ENCODE peak calls at places on chromosomes 1 and 21, in five cellular contexts. S is transverse colon, G is spleen, D is GM12891, N is sigmoid colon. R is an unnamed sample.

GRCh38 chr1:94068831-94069648 is 51.9 kb downstream of the ABCA4 start:
- DNase-seq in N (peak; percentile 78), D (no peak), G (no peak), S (peak; percentile 55), R (peak; percentile 79)

GRCh38 chr1:40232444-40232843 is 15.3 kb upstream of the TMCO2 start:
- DNase-seq in N (no peak), S (peak; percentile 13), D (peak; percentile 20), G (no peak), R (no peak)

GRCh38 chr21:18424250-18424649 is 20.7 kb upstream of the TMPRSS15 start:
- DNase-seq in N (no peak), D (no peak), S (no peak), G (no peak), R (no peak)

GRCh38 chr1:186188004-186188539 is 187.0 kb downstream of the TPR start:
- DNase-seq in N (no peak), G (no peak), D (no peak), S (no peak), R (no peak)

GRCh38 chr1:28190337-28190979 is 14.0 kb upstream of the PTAFR start:
- DNase-seq in S (no peak), G (no peak), D (no peak), N (no peak), R (no peak)

GRCh38 chr1:232393010-232393833 is 236.7 kb downstream of the SIPA1L2 start:
- DNase-seq in N (no peak), D (no peak), G (no peak), S (no peak), R (no peak)

GRCh38 chr1:76038306-76039004 is 36.1 kb upstream of the ST6GALNAC3 start:
- DNase-seq in S (no peak), N (no peak), G (no peak), D (no peak), R (no peak)

GRCh38 chr1:41611932-41612450 is 127.5 kb upstream of the EDN2 start:
- DNase-seq in G (no peak), D (no peak), S (no peak), N (peak; percentile 54), R (no peak)

GRCh38 chr21:20445971-20446370 is 552.2 kb upstream of the NCAM2 start:
- DNase-seq in D (no peak), N (no peak), S (no peak), G (no peak), R (no peak)

GRCh38 chr1:30868833-30869435 is 39.6 kb downstream of the SDC3 start:
- DNase-seq in S (no peak), G (no peak), N (no peak), D (peak; percentile 46), R (no peak)

GRCh38 chr1:183467687-183468086 is 4.6 kb upstream of the SMG7 start:
- DNase-seq in N (no peak), D (no peak), S (no peak), G (no peak), R (no peak)

GRCh38 chr1:177270863-177271262 is 100.1 kb downstream of the BRINP2 start:
- DNase-seq in N (no peak), G (no peak), S (no peak), D (no peak), R (no peak)

GRCh38 chr1:178818416-178818815 is 52.5 kb downstream of the ANGPTL1 start:
- DNase-seq in G (no peak), D (no peak), N (no peak), S (no peak), R (no peak)

GRCh38 chr1:200184196-200184595 is 156.7 kb downstream of the NR5A2 start:
- DNase-seq in N (peak; percentile 84), D (no peak), G (peak; percentile 87), S (peak; percentile 69), R (peak; percentile 86)

GRCh38 chr1:156284762-156285161 is 637 bp downstream of the TMEM79 start:
- DNase-seq in G (peak; percentile 44), D (no peak), S (no peak), N (no peak), R (no peak)

GRCh38 chr1:40034869-40035268 is 5.7 kb upstream of the CAP1 start:
- DNase-seq in G (no peak), N (no peak), S (no peak), D (no peak), R (no peak)

GRCh38 chr1:1157426-1157913 is 16.2 kb upstream of the TTLL10 start:
- DNase-seq in N (peak; percentile 96), S (peak; percentile 93), G (peak; percentile 92), D (peak; percentile 95), R (peak; percentile 92)

GRCh38 chr1:186541003-186541402 is 80.1 kb upstream of the PDC start:
- DNase-seq in N (no peak), S (no peak), G (no peak), D (no peak), R (no peak)

GRCh38 chr1:108704501-108704900 is 8.2 kb upstream of the FNDC7 start:
- DNase-seq in S (no peak), N (no peak), D (no peak), G (no peak), R (no peak)

GRCh38 chr1:108695515-108695914 is 3.4 kb downstream of the PRPF38B start:
- DNase-seq in S (no peak), G (no peak), D (no peak), N (no peak), R (no peak)

GRCh38 chr1:108701176-108701849 is 9.2 kb downstream of the PRPF38B start:
- DNase-seq in G (no peak), N (no peak), S (no peak), D (no peak), R (no peak)

GRCh38 chr1:108703939-108704338 is 8.8 kb upstream of the FNDC7 start:
- DNase-seq in S (no peak), G (no peak), N (no peak), D (no peak), R (no peak)

GRCh38 chr1:108699375-108700332 is 7.5 kb downstream of the PRPF38B start:
- DNase-seq in G (no peak), D (no peak), N (no peak), S (no peak), R (no peak)
- TF ChIP-seq POLR2AphosphoS5 in G (peak; percentile 47), D (peak; percentile 16), N (no peak), S (no peak), R (no peak)

GRCh38 chr1:19514391-19514831 is 29.1 kb upstream of the CAPZB start:
- DNase-seq in S (peak; percentile 22), N (peak; percentile 78), G (no peak), D (no peak), R (no peak)
- TF ChIP-seq POLR2AphosphoS5 in S (peak; percentile 64), N (peak; percentile 39), G (no peak), D (no peak), R (peak; percentile 59)

DNA sequence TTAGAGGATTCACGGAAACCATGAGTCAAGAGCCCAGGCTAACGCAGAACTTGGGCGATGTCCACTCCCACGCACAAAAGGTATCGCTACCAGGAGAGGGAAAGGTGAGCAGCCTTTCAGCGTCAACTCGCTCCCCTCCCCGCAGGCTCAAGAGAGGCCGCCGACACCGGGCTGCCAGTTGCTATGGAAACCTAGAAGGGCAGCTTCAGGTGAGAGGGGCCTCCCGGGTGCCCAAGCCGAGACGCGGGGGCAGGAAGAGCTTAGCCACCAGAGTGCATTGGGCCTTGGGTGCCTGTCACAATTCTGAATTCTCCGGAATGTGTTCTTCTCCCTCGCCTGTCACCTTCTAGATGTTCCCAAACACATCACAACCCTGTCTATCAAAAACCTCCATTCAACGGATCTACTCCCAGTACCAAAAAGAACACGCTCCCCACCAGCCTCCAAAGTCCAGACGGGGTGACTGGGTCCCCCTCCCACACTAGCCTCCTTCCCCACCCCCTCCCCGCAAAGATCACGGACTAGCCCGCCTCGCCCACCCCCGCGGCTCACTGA is 694 bp downstream of the MEAF6 start:
- DNase-seq in D (peak; percentile 42), G (peak; percentile 81), S (peak; percentile 33), N (no peak), R (peak; percentile 27)
- TF ChIP-seq POLR2AphosphoS5 in D (no peak), G (no peak), S (no peak), N (no peak), R (no peak)

DNA sequence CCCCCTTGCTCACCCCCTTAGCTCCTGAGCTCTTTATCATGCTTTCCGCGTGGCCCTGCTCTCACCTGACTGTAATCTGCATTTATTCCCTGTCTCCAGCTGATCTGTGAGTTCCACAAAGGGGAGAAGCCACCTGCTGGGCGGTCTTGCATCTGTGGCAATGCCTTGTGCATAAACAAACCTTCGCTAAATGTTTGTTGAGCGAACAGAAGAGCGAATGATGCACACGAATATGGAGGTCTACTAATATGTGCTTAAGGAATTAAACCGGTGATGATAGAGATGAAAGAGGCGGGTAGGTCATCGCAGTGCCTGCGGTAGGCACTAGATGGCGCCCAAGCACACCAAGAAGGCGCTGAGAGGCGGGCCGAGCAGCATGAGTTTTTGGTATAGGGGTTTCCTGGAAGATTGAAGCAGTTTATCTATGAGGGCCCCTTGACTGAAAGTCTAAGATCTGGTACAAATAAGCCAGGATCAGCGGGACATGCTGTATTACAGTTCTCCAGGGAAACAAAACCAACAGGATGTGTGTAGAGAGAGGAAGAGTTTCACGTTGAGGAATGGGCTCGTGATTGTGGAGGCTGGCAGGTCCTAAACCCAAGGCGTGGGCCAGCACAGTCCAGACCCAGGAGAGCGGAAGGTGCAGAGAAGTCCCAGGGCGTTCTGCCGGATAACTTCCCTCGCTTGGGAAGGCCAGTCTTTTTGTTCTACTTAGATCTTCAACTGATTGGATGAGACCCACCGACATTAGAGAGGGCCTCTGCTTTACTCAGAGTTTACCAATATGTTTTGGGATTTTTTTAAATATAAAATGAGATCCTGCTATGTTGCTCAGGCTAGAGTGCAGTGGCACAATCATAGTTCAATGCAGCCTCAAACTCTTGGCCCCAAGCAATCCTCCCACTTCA is 34.7 kb downstream of the TOMM20 start:
- DNase-seq in G (peak; percentile 93), D (peak; percentile 65), S (peak; percentile 87), N (peak; percentile 85), R (peak; percentile 86)
- TF ChIP-seq POLR2AphosphoS5 in G (no peak), D (no peak), S (no peak), N (no peak), R (no peak)

DNA sequence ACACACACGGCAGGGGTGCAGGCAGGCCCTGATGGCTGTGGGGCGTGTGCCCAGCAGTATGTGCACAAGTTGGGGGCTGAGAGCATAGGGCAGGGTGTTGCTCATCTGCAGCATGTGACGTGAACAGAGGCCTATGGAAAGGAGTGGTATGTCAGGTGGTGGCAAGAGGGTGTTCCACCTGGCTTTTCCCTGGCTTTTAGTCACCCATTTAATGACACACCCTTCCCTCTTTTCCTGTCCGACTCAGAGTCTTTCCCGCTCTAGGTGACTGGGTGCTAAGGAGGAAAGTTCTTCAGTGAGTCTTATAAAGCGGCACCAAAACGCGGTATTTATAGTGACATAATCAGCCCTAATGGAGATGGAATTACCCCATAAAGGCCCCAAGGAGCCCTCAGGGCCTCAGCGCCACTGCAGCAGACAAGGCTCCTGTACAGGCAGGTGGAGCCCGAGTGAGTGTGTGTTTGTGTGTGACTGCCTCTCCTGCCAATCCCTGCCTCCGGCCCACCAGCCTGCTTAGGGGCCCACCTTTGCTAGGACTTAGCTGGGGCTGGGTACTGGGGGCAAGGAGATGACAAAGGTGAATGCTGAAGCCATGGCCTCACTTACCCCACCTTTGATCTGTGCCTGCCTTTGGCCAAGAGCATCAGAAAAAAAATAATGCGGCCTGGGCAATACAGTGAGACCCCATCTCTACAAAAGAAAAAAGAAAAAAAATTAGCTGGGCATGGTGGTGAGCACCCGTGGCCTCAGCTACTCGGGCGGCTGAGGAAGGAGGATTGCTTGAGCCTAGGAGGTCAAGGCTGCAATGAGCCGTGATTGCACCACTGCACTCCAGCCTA is 3.3 kb upstream of the EPHA2 start:
- DNase-seq in D (no peak), N (no peak), G (no peak), S (peak; percentile 62), R (no peak)
- TF ChIP-seq POLR2AphosphoS5 in D (no peak), N (no peak), G (no peak), S (peak; percentile 37), R (peak; percentile 37)